ENCODE peak calls at places on chromosomes 7 and 10, in seven cellular contexts. X is lower leg skin, Z is tibial nerve, G is body of pancreas, C is uterus, Q is stomach, L is A549. E is an unnamed sample.

GRCh38 chr10:103824281-103824680 is 31.1 kb downstream of the SH3PXD2A start:
- DNase-seq in X (no peak), Z (no peak), G (no peak), C (no peak), Q (no peak), L (no peak), E (no peak)

GRCh38 chr7:738723-739454 is 11.8 kb upstream of the PRKAR1B start:
- DNase-seq in X (no peak), Z (no peak), G (no peak), C (no peak), Q (no peak), L (no peak), E (no peak)

GRCh38 chr7:154853727-154854095 is 149.2 kb downstream of the PAXIP1 start:
- DNase-seq in X (no peak), Z (no peak), G (no peak), C (no peak), Q (no peak), L (no peak), E (no peak)

GRCh38 chr10:60916025-60916424 is 28.0 kb downstream of the RHOBTB1 start:
- DNase-seq in X (no peak), Z (no peak), G (no peak), C (no peak), Q (no peak), L (peak; percentile 31), E (no peak)

GRCh38 chr7:105346593-105347322 is 42.0 kb downstream of the SRPK2 start:
- DNase-seq in X (no peak), Z (no peak), G (no peak), C (no peak), Q (no peak), L (no peak), E (peak; percentile 38)

GRCh38 chr7:40482794-40483374 is 348.1 kb downstream of the SUGCT start:
- DNase-seq in X (no peak), Z (no peak), G (no peak), C (no peak), Q (no peak), L (no peak), E (no peak)

GRCh38 chr10:95260397-95260881 is 30.4 kb downstream of the PDLIM1 start:
- DNase-seq in X (no peak), Z (no peak), G (peak; percentile 40), C (no peak), Q (no peak), L (peak; percentile 84), E (peak; percentile 65)

GRCh38 chr10:87504307-87504666 is 406 bp upstream of the MINPP1 start:
- DNase-seq in X (no peak), Z (no peak), G (no peak), C (no peak), Q (no peak), L (no peak), E (no peak)

GRCh38 chr10:117663750-117664149 is 121.2 kb downstream of the EMX2 start:
- DNase-seq in X (no peak), Z (no peak), G (peak; percentile 79), C (peak; percentile 59), Q (no peak), L (peak; percentile 66), E (no peak)

GRCh38 chr7:45221266-45221665 is 63.7 kb downstream of the RAMP3 start:
- DNase-seq in X (peak; percentile 25), Z (no peak), G (no peak), C (no peak), Q (no peak), L (no peak), E (no peak)

GRCh38 chr10:1966698-1967097 is 229.4 kb upstream of the ADARB2 start:
- DNase-seq in X (no peak), Z (no peak), G (no peak), C (no peak), Q (no peak), L (no peak), E (no peak)

GRCh38 chr10:46545861-46546590 is 10.4 kb downstream of the GPRIN2 start:
- DNase-seq in X (peak; percentile 85), Z (no peak), G (peak; percentile 13), C (peak; percentile 7), Q (peak; percentile 24), L (no peak), E (no peak)

GRCh38 chr7:190196-190595 is 2.2 kb upstream of the FAM20C start:
- DNase-seq in X (no peak), Z (no peak), G (no peak), C (no peak), Q (no peak), L (no peak), E (no peak)

GRCh38 chr7:51340936-51341335 is 24.3 kb upstream of the COBL start:
- DNase-seq in X (no peak), Z (no peak), G (no peak), C (no peak), Q (no peak), L (no peak), E (no peak)

GRCh38 chr7:19916011-19916410 is 142.6 kb upstream of the TMEM196 start:
- DNase-seq in X (no peak), Z (no peak), G (no peak), C (no peak), Q (no peak), L (no peak), E (no peak)

GRCh38 chr7:40808409-40808942 is 673.7 kb downstream of the SUGCT start:
- DNase-seq in X (no peak), Z (no peak), G (no peak), C (no peak), Q (no peak), L (peak; percentile 5), E (no peak)

GRCh38 chr10:88082806-88083596 is 219.6 kb downstream of the PTEN start:
- DNase-seq in X (no peak), Z (no peak), G (no peak), C (no peak), Q (no peak), L (no peak), E (no peak)

GRCh38 chr10:130337696-130338587 is 201.8 kb downstream of the GLRX3 start:
- DNase-seq in X (peak; percentile 80), Z (no peak), G (no peak), C (no peak), Q (no peak), L (no peak), E (no peak)

GRCh38 chr7:23076774-23077173 is 28.8 kb upstream of the KLHL7 start:
- DNase-seq in X (no peak), Z (no peak), G (no peak), C (no peak), Q (no peak), L (no peak), E (no peak)

GRCh38 chr10:130352291-130352645 is 216.1 kb downstream of the GLRX3 start:
- DNase-seq in X (peak; percentile 77), Z (no peak), G (no peak), C (no peak), Q (no peak), L (no peak), E (no peak)

GRCh38 chr10:121930729-121931085 is 2.9 kb upstream of the ATE1 start:
- DNase-seq in X (no peak), Z (no peak), G (no peak), C (no peak), Q (no peak), L (no peak), E (no peak)

GRCh38 chr7:151087247-151088018 is 1.2 kb downstream of the AGAP3 start:
- DNase-seq in X (peak; percentile 94), Z (peak; percentile 26), G (peak; percentile 74), C (peak; percentile 56), Q (peak; percentile 64), L (peak; percentile 53), E (peak; percentile 64)
- TF ChIP-seq POLR2A in X (no peak), Z (no peak), G (peak; percentile 47), C (no peak), Q (no peak), L (peak; percentile 34), E (no peak)

DNA sequence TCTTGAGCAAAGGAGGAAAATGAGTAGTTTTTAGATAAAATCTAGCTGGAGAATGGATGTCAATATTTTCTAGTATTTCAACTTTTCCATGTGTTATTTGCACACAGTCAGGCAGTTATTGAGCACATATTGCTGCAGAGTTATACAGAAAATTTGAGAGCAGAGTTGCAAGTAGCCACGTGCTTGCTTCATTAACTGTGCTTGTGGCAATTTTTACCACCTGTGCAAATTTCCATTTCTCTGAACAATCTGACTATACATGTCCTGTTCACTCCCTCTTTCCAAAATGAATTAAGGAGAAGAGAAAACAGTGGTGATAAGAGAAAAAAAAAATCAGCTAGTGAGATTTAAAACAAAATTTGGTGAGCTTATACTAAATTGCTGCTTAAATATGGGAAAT is 178.5 kb downstream of the TAX1BP1 start:
- DNase-seq in X (no peak), Z (no peak), G (no peak), C (no peak), Q (no peak), L (no peak), E (no peak)
- TF ChIP-seq CTCF in X (no peak), Z (no peak), G (no peak), C (no peak), Q (no peak), L (no peak), E (no peak)

GRCh38 chr7:1949681-1950055 is 279.6 kb downstream of the ELFN1 start:
- DNase-seq in X (no peak), Z (no peak), G (peak; percentile 8), C (no peak), Q (no peak), L (no peak), E (no peak)
- H3K4me3 ChIP-seq in X (no peak overlapping the region), Z (no peak overlapping the region), G (no peak overlapping the region), C (no peak overlapping the region), Q (no peak overlapping the region), L (no peak overlapping the region), E (no peak overlapping the region)

GRCh38 chr10:91163269-91163708 is 57.2 kb upstream of the PCGF5 start:
- DNase-seq in X (peak; percentile 92), Z (peak; percentile 30), G (peak; percentile 62), C (peak; percentile 45), Q (peak; percentile 61), L (peak; percentile 65), E (peak; percentile 62)
- TF ChIP-seq POLR2A in X (no peak), Z (no peak), G (peak; percentile 68), C (peak; percentile 54), Q (no peak), L (peak; percentile 24), E (no peak)

E was measured in thyroid gland.